ENCODE peak calls at places on chromosomes 2 and 18, in ten cellular contexts. R is HCT116, G is GM23338, M is fibroblast of lung, E is neural progenitor cell, V is mammary epithelial cell, T is hepatocyte, Y is GM12878, H is endothelial cell of umbilical vein, A is MM.1S. C is an unnamed sample.

GRCh38 chr2:26172866-26173595 is at the start of gene GAREM2:
- DNase-seq in R (no peak), G (peak; percentile 56), M (no peak), E (peak; percentile 78), V (no peak), T (peak; percentile 46), Y (no peak), H (no peak), A (no peak), C (no peak)

GRCh38 chr2:172783091-172783898 is 47.6 kb downstream of the RAPGEF4 start:
- DNase-seq in R (peak; percentile 62), G (peak; percentile 30), M (peak; percentile 99), E (peak; percentile 13), V (peak; percentile 97), T (peak; percentile 30), Y (no peak), H (peak; percentile 78), A (no peak), C (no peak)

GRCh38 chr2:161488879-161489278 is 72.8 kb downstream of the TBR1 start:
- DNase-seq in R (no peak), G (no peak), M (no peak), E (no peak), V (no peak), T (no peak), Y (no peak), H (no peak), A (no peak), C (peak; percentile 56)

GRCh38 chr18:8097942-8098341 is 511.3 kb upstream of the RAB12 start:
- DNase-seq in R (no peak), G (no peak), M (no peak), E (no peak), V (no peak), T (no peak), Y (no peak), H (no peak), A (no peak), C (no peak)

GRCh38 chr2:202909394-202910192 is 1.9 kb downstream of the WDR12 start:
- DNase-seq in R (no peak), G (no peak), M (no peak), E (no peak), V (no peak), T (no peak), Y (no peak), H (no peak), A (no peak), C (no peak)

GRCh38 chr18:22831441-22831904 is 101.7 kb upstream of the RBBP8 start:
- DNase-seq in R (peak; percentile 32), G (no peak), M (peak; percentile 94), E (no peak), V (peak; percentile 87), T (peak; percentile 26), Y (no peak), H (no peak), A (no peak), C (no peak)

GRCh38 chr18:24189664-24190346 is 50.9 kb downstream of the CABYR start:
- DNase-seq in R (no peak), G (peak; percentile 37), M (peak; percentile 4), E (peak; percentile 49), V (no peak), T (no peak), Y (no peak), H (no peak), A (no peak), C (no peak)

GRCh38 chr2:127695491-127696472 is 5.5 kb upstream of the SFT2D3 start:
- DNase-seq in R (peak; percentile 27), G (peak; percentile 82), M (peak; percentile 59), E (peak; percentile 83), V (peak; percentile 30), T (peak; percentile 71), Y (no peak), H (peak; percentile 75), A (no peak), C (no peak)

GRCh38 chr2:173990970-173991819 is 26.0 kb upstream of the SP3 start:
- DNase-seq in R (no peak), G (no peak), M (peak; percentile 65), E (no peak), V (peak; percentile 34), T (peak; percentile 67), Y (peak; percentile 87), H (peak; percentile 45), A (peak; percentile 62), C (no peak)

GRCh38 chr18:24831871-24832665 is 371.6 kb downstream of the HRH4 start:
- DNase-seq in R (no peak), G (no peak), M (no peak), E (peak; percentile 57), V (no peak), T (peak; percentile 29), Y (no peak), H (peak; percentile 98), A (no peak), C (no peak)

GRCh38 chr2:191591025-191591424 is 86.9 kb upstream of the NABP1 start:
- DNase-seq in R (no peak), G (no peak), M (no peak), E (no peak), V (no peak), T (no peak), Y (no peak), H (no peak), A (no peak), C (no peak)

GRCh38 chr18:75875559-75875958 is 448.1 kb upstream of the SMIM21 start:
- DNase-seq in R (no peak), G (no peak), M (no peak), E (no peak), V (no peak), T (no peak), Y (no peak), H (no peak), A (no peak), C (no peak)

GRCh38 chr18:9182852-9183399 is 46.3 kb downstream of the ANKRD12 start:
- DNase-seq in R (no peak), G (no peak), M (no peak), E (no peak), V (no peak), T (no peak), Y (no peak), H (no peak), A (no peak), C (no peak)

GRCh38 chr2:111710085-111710484 is 173.9 kb downstream of the ANAPC1 start:
- DNase-seq in R (no peak), G (no peak), M (peak; percentile 43), E (no peak), V (no peak), T (no peak), Y (no peak), H (no peak), A (no peak), C (no peak)

DNA sequence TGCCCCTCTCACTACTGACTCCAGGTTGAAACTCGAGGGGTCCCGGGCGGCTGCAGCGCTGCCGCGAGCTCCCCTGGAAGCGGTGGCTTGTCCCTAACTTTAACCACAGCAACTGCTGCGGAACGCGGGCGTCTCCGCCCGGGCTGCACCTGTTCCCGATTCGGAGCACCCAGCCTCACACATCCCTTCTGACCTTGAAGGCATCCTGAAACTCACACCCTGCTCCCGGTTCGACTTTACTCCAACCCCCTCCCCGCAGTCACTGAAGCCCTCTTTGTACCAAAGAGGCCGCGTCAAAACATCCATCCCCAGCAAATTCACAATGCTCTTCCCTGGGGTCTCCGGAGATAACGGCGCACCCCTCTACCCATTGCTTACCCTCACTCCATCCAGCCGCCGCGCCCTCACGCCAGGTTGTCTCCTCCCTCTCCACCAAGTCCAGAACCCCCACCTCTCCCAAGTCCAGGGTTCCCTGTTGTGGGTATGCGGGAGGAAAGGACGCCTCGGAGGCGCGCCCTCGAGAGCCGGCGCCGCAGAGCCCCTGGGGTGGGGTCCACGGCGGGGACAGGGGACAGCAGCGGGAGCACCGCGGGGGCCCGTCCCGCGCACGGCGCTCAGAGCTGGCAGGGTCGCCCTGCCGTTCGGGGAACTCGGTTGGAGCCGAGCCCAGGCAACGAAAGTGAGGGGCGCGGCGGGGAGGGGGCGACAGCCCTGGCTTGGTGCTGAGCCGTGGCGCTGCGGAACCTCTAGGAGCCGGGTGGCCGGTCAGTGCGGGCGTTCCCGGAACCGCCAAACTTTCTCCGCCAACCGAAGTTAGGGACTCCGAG is 938 bp downstream of the MYO5B start:
- DNase-seq in R (no peak), G (peak; percentile 50), M (no peak), E (peak; percentile 58), V (no peak), T (peak; percentile 47), Y (no peak), H (no peak), A (peak; percentile 42), C (no peak)
- TF ChIP-seq EZH2 in R (no peak), G (peak; percentile 60), M (peak; percentile 85), E (peak; percentile 91), V (no peak), T (no peak), Y (no peak), H (no peak), A (no peak), C (peak; percentile 85)

GRCh38 chr18:65620076-65620696 is 130.6 kb upstream of the CDH7 start:
- DNase-seq in R (no peak), G (no peak), M (no peak), E (no peak), V (no peak), T (no peak), Y (no peak), H (no peak), A (no peak), C (no peak)

GRCh38 chr18:65628390-65628789 is 122.4 kb upstream of the CDH7 start:
- DNase-seq in R (no peak), G (no peak), M (no peak), E (no peak), V (no peak), T (no peak), Y (no peak), H (no peak), A (no peak), C (no peak)

DNA sequence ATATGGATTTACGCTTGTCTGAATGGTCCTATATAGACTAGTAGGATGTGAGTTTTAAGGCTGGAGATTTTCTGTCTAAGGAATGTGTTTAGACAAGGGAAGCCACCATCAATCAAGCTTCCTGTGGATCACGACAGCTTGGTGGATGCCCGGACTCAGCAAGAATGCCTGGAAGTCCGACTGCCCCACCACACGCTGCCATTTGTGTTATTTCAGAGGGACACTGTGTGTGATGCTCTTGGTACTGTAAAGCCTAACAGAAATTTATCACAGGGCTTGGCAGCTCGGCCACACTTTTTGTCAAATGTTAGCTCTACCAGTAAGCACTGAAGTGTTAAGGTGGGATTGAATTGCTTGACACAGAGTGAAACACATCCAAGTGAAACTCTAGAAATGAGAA is 127.1 kb upstream of the CDH7 start:
- DNase-seq in R (no peak), G (no peak), M (no peak), E (no peak), V (no peak), T (no peak), Y (no peak), H (no peak), A (no peak), C (no peak)
- TF ChIP-seq EZH2 in R (no peak), G (no peak), M (no peak), E (no peak), V (no peak), T (no peak), Y (no peak), H (no peak), A (no peak), C (no peak)

GRCh38 chr2:233816334-233816733 is 38.0 kb downstream of the HJURP start:
- DNase-seq in R (no peak), G (no peak), M (no peak), E (no peak), V (no peak), T (no peak), Y (no peak), H (no peak), A (no peak), C (no peak)
- TF ChIP-seq EZH2 in R (no peak), G (no peak), M (no peak), E (no peak), V (no peak), T (no peak), Y (no peak), H (no peak), A (no peak), C (no peak)

GRCh38 chr2:119429225-119430000 is 2.2 kb upstream of the TMEM37 start:
- DNase-seq in R (no peak), G (no peak), M (peak; percentile 11), E (no peak), V (no peak), T (no peak), Y (peak; percentile 35), H (no peak), A (peak; percentile 61), C (no peak)
- TF ChIP-seq EZH2 in R (no peak), G (no peak), M (no peak), E (no peak), V (no peak), T (no peak), Y (no peak), H (no peak), A (no peak), C (no peak)

C was measured in SK-N-MC.